ENCODE peak calls at places on chromosomes 5 and 9, in nine cellular contexts. L, X, N, R, V, D, C, J and M are unnamed samples. For H3K4me1, the result is how much of the 10 kb centered on the place peaks cover.

GRCh38 chr5:53362521-53362941 is 117.9 kb upstream of the FST start:
- DNase-seq in X (no peak), J (no peak), C (no peak), R (no peak), N (peak), V (no peak), L (peak), D (peak), M (peak)

GRCh38 chr5:3489221-3489620 is 106.4 kb upstream of the IRX1 start:
- DNase-seq in J (no peak), N (no peak), R (no peak), V (no peak), C (no peak), X (no peak), L (no peak), D (no peak), M (no peak)

GRCh38 chr5:133843911-133844310 is 124.5 kb downstream of the C5orf15 start:
- DNase-seq in V (no peak), N (no peak), R (no peak), D (no peak), C (no peak), L (no peak), X (no peak), J (no peak), M (no peak)

GRCh38 chr5:42689391-42689790 is 67.2 kb upstream of the CCDC152 start:
- DNase-seq in J (no peak), N (no peak), V (no peak), R (no peak), C (no peak), X (no peak), L (no peak), D (no peak), M (no peak)

GRCh38 chr5:84382363-84383295 is 2.1 kb downstream of the EDIL3 start:
- DNase-seq in N (no peak), L (peak), V (no peak), R (peak), J (peak), D (peak), C (no peak), X (peak), M (peak)

GRCh38 chr5:67050125-67050524 is 146.5 kb downstream of the CD180 start:
- DNase-seq in V (peak), R (no peak), D (no peak), N (no peak), J (no peak), C (no peak), X (no peak), L (no peak), M (no peak)

GRCh38 chr5:40046792-40047191 is 622.0 kb upstream of the DAB2 start:
- DNase-seq in R (no peak), X (no peak), V (no peak), N (no peak), C (no peak), J (no peak), D (peak), L (peak), M (no peak)

GRCh38 chr9:129058965-129059795 is 21.7 kb upstream of the DOLPP1 start:
- DNase-seq in R (no peak), J (no peak), X (no peak), V (no peak), N (no peak), C (no peak), L (peak), D (peak), M (no peak)

GRCh38 chr9:36136894-36137391 is 410 bp downstream of the GLIPR2 start:
- DNase-seq in X (no peak), C (no peak), D (no peak), L (peak), V (no peak), J (peak), N (no peak), R (no peak), M (no peak)

GRCh38 chr5:159451197-159452052 is 121.1 kb upstream of the IL12B start:
- DNase-seq in R (peak), X (no peak), N (peak), L (peak), J (no peak), V (no peak), D (peak), C (no peak), M (no peak)

GRCh38 chr9:95757026-95757425 is 118.5 kb upstream of the ERCC6L2 start:
- DNase-seq in R (no peak), N (no peak), J (no peak), V (no peak), C (no peak), L (peak), D (peak), X (no peak), M (peak)

GRCh38 chr5:163878490-163878889 is 373.1 kb downstream of the MAT2B start:
- DNase-seq in N (no peak), C (no peak), R (no peak), D (no peak), J (no peak), X (no peak), L (no peak), V (no peak), M (no peak)

GRCh38 chr9:131776473-131776872 is 36.6 kb upstream of the RAPGEF1 start:
- DNase-seq in N (no peak), L (peak), R (no peak), D (peak), V (peak), C (peak), J (no peak), X (no peak), M (peak)

GRCh38 chr9:88291853-88292252 is 96.4 kb upstream of the SPIN1 start:
- DNase-seq in D (no peak), V (no peak), R (no peak), X (no peak), L (no peak), N (no peak), C (no peak), J (peak), M (no peak)

GRCh38 chr9:34927061-34927460 is 31.0 kb upstream of the PHF24 start:
- DNase-seq in C (no peak), J (no peak), L (no peak), X (no peak), R (no peak), N (no peak), V (no peak), D (no peak), M (no peak)

GRCh38 chr5:55533806-55534435 is 843 bp downstream of the PLPP1 start:
- DNase-seq in J (peak), V (peak), X (no peak), D (peak), C (peak), L (peak), R (no peak), N (peak), M (peak)

GRCh38 chr9:137021979-137022619 is 5.9 kb downstream of the ABCA2 start:
- DNase-seq in J (peak), N (peak), X (peak), V (peak), L (peak), R (no peak), C (peak), D (peak), M (peak)

GRCh38 chr9:108746864-108747263 is 108.9 kb downstream of the ACTL7B start:
- DNase-seq in R (no peak), D (no peak), L (peak), N (no peak), X (no peak), V (no peak), C (no peak), J (no peak), M (no peak)

GRCh38 chr5:13740471-13740870 is 204.0 kb downstream of the DNAH5 start:
- DNase-seq in L (no peak), J (no peak), V (no peak), N (no peak), R (no peak), C (no peak), D (no peak), X (no peak), M (no peak)

GRCh38 chr9:26983340-26983739 is 22.1 kb downstream of the LRRC19 start:
- DNase-seq in X (no peak), C (peak), V (no peak), D (no peak), R (no peak), J (no peak), L (no peak), N (no peak), M (no peak)

GRCh38 chr5:137281201-137281600 is 217.9 kb downstream of the SPOCK1 start:
- DNase-seq in J (no peak), N (no peak), D (no peak), R (no peak), L (no peak), C (no peak), V (no peak), X (no peak), M (no peak)

GRCh38 chr5:32505718-32506117 is 61.2 kb upstream of the ZFR start:
- DNase-seq in X (peak), D (peak), J (no peak), N (no peak), L (peak), C (no peak), V (no peak), R (peak), M (peak)

GRCh38 chr5:136033848-136034247 is 5.1 kb downstream of the TGFBI start:
- DNase-seq in R (no peak), V (no peak), J (no peak), C (no peak), D (no peak), X (no peak), N (no peak), L (peak), M (no peak)

GRCh38 chr9:78865757-78866156 is 568.8 kb downstream of the PSAT1 start:
- DNase-seq in L (no peak), J (no peak), X (no peak), V (no peak), N (no peak), D (no peak), C (no peak), R (no peak), M (no peak)

GRCh38 chr5:81251922-81252321 is 18.8 kb downstream of the CKMT2 start:
- DNase-seq in V (no peak), R (no peak), C (no peak), X (no peak), D (no peak), N (no peak), L (no peak), J (no peak), M (no peak)

GRCh38 chr5:126280343-126280742 is 142.9 kb upstream of the GRAMD2B start:
- DNase-seq in D (no peak), X (no peak), V (no peak), J (no peak), L (no peak), C (no peak), R (no peak), N (no peak), M (no peak)

GRCh38 chr5:31663519-31663918 is 24.6 kb downstream of the PDZD2 start:
- DNase-seq in C (no peak), L (peak), R (no peak), N (no peak), J (no peak), X (peak), V (no peak), D (peak), M (no peak)

GRCh38 chr9:14168381-14168780 is 145.6 kb downstream of the NFIB start:
- DNase-seq in V (no peak), L (no peak), N (no peak), D (no peak), X (no peak), J (no peak), R (no peak), C (no peak), M (no peak)
- H3K4me1 ChIP-seq in V (under half), L (under half), N (under half), D (under half), X (half or more), J (under half), R (under half), C (under half), M (under half)

DNA sequence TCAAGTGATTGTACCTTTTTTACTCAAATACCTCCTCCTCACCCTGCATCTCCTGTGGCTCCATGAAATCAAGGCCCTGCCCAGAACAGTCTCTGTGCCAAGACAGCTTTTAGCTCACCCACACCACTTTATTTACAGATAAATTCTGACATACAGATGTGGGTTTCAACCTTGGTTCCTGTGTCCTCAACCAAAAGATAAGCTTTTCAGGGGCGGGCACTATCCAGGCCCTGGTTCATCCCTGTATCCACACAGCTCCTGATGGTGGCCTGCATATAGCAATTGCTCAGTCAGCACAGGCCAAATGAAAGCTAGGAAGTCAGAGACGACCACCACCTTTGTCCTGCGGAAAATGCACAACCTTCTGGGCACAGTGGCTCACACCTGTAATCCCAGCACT is 8.3 kb downstream of the SHB start:
- DNase-seq in N (no peak), X (no peak), D (no peak), C (no peak), R (no peak), V (no peak), J (peak), L (no peak), M (no peak)
- H3K4me1 ChIP-seq in N (under half), X (half or more), D (under half), C (under half), R (under half), V (under half), J (half or more), L (under half), M (under half)

DNA sequence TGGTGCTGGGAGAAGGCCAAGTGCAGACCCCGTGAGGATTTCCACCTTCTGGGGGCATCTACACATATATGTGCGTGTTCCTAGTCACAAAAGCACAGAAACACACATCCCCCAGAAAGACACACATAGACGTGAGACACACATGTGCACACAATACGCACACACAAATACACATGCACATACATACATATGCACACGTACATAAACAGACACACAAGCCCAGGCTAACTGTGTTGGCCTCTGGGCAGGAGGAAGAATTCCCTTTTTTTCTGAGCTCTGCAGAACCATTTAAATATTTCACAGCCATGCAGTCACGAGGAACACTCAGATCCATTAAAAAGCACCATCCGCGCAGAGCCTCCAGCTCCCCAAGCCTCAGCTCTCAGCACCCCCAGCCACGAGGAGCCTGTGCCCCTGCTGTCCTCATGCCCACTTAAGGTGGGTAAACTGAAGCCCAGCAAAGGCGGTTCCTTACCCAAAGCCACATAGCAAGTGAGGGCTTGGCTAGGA is 5.3 kb downstream of the NINJ1 start:
- DNase-seq in J (no peak), V (no peak), C (no peak), X (no peak), L (no peak), D (no peak), N (no peak), R (no peak), M (no peak)
- H3K4me1 ChIP-seq in J (half or more), V (under half), C (under half), X (half or more), L (under half), D (under half), N (under half), R (under half), M (under half)

GRCh38 chr9:120926397-120926928 is at the start of gene TRAF1:
- DNase-seq in X (no peak), C (peak), N (no peak), D (peak), V (no peak), R (no peak), L (no peak), J (no peak), M (no peak)
- H3K4me1 ChIP-seq in X (under half), C (half or more), N (under half), D (under half), V (under half), R (under half), L (under half), J (under half), M (under half)

DNA sequence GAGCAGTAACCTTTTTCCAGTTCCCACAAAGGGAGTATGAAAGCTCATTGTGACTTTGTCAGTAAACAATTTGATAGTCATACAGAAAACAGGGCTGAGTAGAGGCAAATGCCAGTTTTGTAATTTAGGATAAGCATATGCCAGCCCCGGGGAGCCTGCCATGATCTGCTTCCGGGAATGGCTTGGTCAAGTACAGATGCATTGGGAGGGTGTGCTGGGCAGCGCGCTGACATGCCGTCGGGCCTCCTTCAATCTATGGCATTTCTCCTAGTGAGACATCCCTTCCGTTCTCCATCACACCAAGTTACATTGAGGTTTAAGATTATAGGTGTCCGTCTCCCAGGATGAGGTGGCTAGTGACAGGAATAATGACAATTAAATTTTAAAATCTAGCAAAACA is 48.6 kb downstream of the GNA14 start:
- DNase-seq in R (no peak), D (no peak), L (no peak), C (no peak), V (no peak), X (no peak), J (no peak), N (no peak), M (no peak)
- H3K4me1 ChIP-seq in R (under half), D (under half), L (under half), C (under half), V (under half), X (under half), J (under half), N (under half), M (half or more)

GRCh38 chr9:74865177-74865576 is 22.5 kb downstream of the TRPM6 start:
- DNase-seq in R (no peak), X (no peak), C (peak), J (no peak), L (no peak), V (no peak), N (no peak), D (no peak), M (peak)
- H3K4me1 ChIP-seq in R (under half), X (under half), C (under half), J (under half), L (under half), V (under half), N (under half), D (under half), M (under half)

GRCh38 chr5:139306628-139307379 is 13.3 kb downstream of the MATR3 start:
- DNase-seq in L (no peak), R (no peak), V (no peak), D (no peak), X (no peak), J (no peak), C (no peak), N (no peak), M (no peak)
- H3K4me1 ChIP-seq in L (half or more), R (under half), V (under half), D (under half), X (half or more), J (under half), C (half or more), N (under half), M (under half)

GRCh38 chr9:89309608-89310485 is 1.1 kb upstream of the CKS2 start:
- DNase-seq in D (no peak), X (no peak), J (peak), N (no peak), R (no peak), L (peak), V (no peak), C (peak), M (no peak)

GRCh38 chr9:89309166-89309565 is 1.8 kb upstream of the CKS2 start:
- DNase-seq in L (no peak), N (no peak), J (no peak), V (no peak), D (no peak), R (no peak), X (no peak), C (no peak), M (no peak)

GRCh38 chr9:89305868-89306267 is 5.1 kb upstream of the CKS2 start:
- DNase-seq in C (no peak), D (no peak), R (no peak), L (no peak), V (no peak), N (no peak), J (no peak), X (no peak), M (no peak)

GRCh38 chr9:89304479-89305188 is 6.4 kb upstream of the CKS2 start:
- DNase-seq in R (no peak), L (no peak), N (no peak), V (no peak), X (no peak), J (no peak), D (no peak), C (peak), M (no peak)
- H3K4me1 ChIP-seq in R (under half), L (under half), N (under half), V (under half), X (under half), J (under half), D (under half), C (under half), M (under half)

GRCh38 chr5:151156732-151157402 is 712 bp downstream of the ANXA6 start:
- DNase-seq in C (no peak), J (peak), R (no peak), X (no peak), L (peak), D (peak), N (no peak), V (peak), M (peak)
- H3K4me1 ChIP-seq in C (half or more), J (under half), R (under half), X (under half), L (under half), D (under half), N (under half), V (under half), M (under half)

GRCh38 chr5:79133121-79133656 is 21.6 kb downstream of the BHMT start:
- DNase-seq in R (no peak), N (no peak), J (peak), D (peak), V (peak), L (peak), X (no peak), C (peak), M (peak)
- H3K4me1 ChIP-seq in R (under half), N (under half), J (under half), D (under half), V (under half), L (under half), X (under half), C (under half), M (under half)